ENCODE peak calls at places on chromosomes 7 and 10, in five cellular contexts. N, I, W, H and V are unnamed samples.

GRCh38 chr7:5677538-5678294 is 103.7 kb downstream of the RNF216 start:
- DNase-seq in I (peak), N (peak), W (peak), H (peak), V (peak)

GRCh38 chr7:151537818-151538561 is 18.3 kb upstream of the RHEB start:
- DNase-seq in W (no peak), I (no peak), H (no peak), N (no peak), V (peak)

GRCh38 chr7:141562036-141562435 is 10.8 kb downstream of the AGK start:
- DNase-seq in W (no peak), H (no peak), N (no peak), I (no peak), V (no peak)

GRCh38 chr7:116145245-116145852 is 65.0 kb upstream of the TES start:
- DNase-seq in H (no peak), W (no peak), I (no peak), N (no peak), V (peak)

GRCh38 chr7:26122745-26123144 is 29.3 kb upstream of the NFE2L3 start:
- DNase-seq in H (no peak), N (no peak), W (no peak), I (no peak), V (no peak)

GRCh38 chr10:109987413-109987812 is 20.4 kb upstream of the ADD3 start:
- DNase-seq in W (no peak), I (no peak), N (peak), H (no peak), V (peak)

GRCh38 chr7:70553364-70553763 is 578.6 kb upstream of the GALNT17 start:
- DNase-seq in I (no peak), W (no peak), H (no peak), N (no peak), V (no peak)

GRCh38 chr7:130560972-130561371 is 69.1 kb downstream of the MEST start:
- DNase-seq in W (no peak), N (peak), I (peak), H (peak), V (peak)

GRCh38 chr10:119162121-119162520 is 3.4 kb downstream of the SFXN4 start:
- DNase-seq in N (no peak), W (no peak), H (no peak), I (no peak), V (no peak)

GRCh38 chr7:80346704-80347103 is 165.2 kb downstream of the GNAT3 start:
- DNase-seq in N (no peak), W (no peak), H (no peak), I (no peak), V (peak)

GRCh38 chr7:70872188-70872587 is 259.8 kb upstream of the GALNT17 start:
- DNase-seq in I (no peak), N (no peak), H (no peak), W (no peak), V (no peak)

GRCh38 chr10:89490589-89491335 is 44.6 kb downstream of the SLC16A12 start:
- DNase-seq in H (no peak), N (no peak), I (no peak), W (no peak), V (no peak)

GRCh38 chr7:125773113-125773800 is 843.6 kb upstream of the POT1 start:
- DNase-seq in H (no peak), W (peak), I (no peak), N (no peak), V (no peak)

GRCh38 chr10:63264852-63265617 is 131.9 kb downstream of the NRBF2 start:
- DNase-seq in W (no peak), N (peak), H (peak), I (peak), V (peak)

GRCh38 chr10:91034494-91035157 is 113.7 kb upstream of the ANKRD1 start:
- DNase-seq in W (no peak), N (peak), H (no peak), I (no peak), V (peak)

GRCh38 chr10:79488303-79488702 is 24.0 kb upstream of the EIF5AL1 start:
- DNase-seq in N (no peak), I (peak), W (no peak), H (no peak), V (peak)

GRCh38 chr10:98213740-98214139 is 54.3 kb downstream of the LOXL4 start:
- DNase-seq in N (no peak), I (no peak), W (no peak), H (no peak), V (no peak)

GRCh38 chr10:114643158-114643557 is 14.9 kb downstream of the ABLIM1 start:
- DNase-seq in I (no peak), W (no peak), N (no peak), H (no peak), V (no peak)

GRCh38 chr10:86300931-86301330 is 65.7 kb downstream of the GRID1 start:
- DNase-seq in I (no peak), N (no peak), W (no peak), H (no peak), V (no peak)

GRCh38 chr10:123100030-123100762 is 35.6 kb upstream of the HMX3 start:
- DNase-seq in N (no peak), I (peak), W (no peak), H (peak), V (peak)

GRCh38 chr10:31759124-31759798 is 169.4 kb downstream of the ARHGAP12 start:
- DNase-seq in N (peak), H (no peak), W (peak), I (peak), V (no peak)

GRCh38 chr7:151806938-151807775 is 69.8 kb downstream of the PRKAG2 start:
- DNase-seq in N (no peak), H (no peak), W (no peak), I (no peak), V (no peak)

GRCh38 chr7:148264933-148265557 is 325.5 kb upstream of the C7orf33 start:
- DNase-seq in N (peak), W (no peak), I (peak), H (peak), V (peak)

GRCh38 chr10:10540383-10540782 is 477.3 kb upstream of the CELF2 start:
- DNase-seq in I (no peak), W (no peak), H (no peak), N (no peak), V (peak)

DNA sequence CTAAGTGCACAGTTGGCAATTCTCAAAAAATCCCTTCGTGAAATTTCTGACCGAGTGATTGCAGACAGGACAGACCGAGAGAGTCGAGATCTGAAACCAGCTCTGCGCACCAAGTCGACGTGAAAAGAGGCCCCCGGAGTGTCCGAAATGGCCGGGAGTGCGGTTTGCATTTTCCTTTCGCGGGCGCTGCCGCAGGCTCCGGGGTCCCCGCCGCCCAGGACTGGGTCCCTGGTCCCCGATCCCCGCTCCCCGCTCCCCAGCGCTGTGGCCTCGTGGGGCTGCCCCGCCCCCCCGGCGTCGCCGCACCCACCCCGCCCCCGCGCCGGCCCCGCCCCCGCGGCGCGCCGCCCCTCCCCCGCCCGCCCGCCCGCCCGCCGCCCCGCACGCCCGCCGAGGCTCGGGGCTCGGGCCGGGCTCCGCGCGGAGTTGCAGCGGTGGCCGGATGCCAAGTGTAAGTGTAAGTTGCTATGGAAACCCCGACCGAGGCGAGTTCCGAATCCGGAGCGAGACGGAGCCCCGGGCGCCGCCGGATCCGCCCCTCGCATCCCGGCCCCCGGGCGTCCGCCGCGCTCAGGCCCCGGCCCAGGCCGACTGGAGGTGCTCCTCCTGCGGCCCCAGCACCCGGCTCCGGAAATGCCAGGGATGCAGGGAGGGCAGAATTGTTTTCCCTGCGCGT is 4.5 kb downstream of the BMI1 start:
- DNase-seq in N (peak), I (peak), W (peak), H (peak), V (peak)
- TF ChIP-seq USF2 in N (no peak), I (no peak), W (no peak), H (no peak), V (no peak)

DNA sequence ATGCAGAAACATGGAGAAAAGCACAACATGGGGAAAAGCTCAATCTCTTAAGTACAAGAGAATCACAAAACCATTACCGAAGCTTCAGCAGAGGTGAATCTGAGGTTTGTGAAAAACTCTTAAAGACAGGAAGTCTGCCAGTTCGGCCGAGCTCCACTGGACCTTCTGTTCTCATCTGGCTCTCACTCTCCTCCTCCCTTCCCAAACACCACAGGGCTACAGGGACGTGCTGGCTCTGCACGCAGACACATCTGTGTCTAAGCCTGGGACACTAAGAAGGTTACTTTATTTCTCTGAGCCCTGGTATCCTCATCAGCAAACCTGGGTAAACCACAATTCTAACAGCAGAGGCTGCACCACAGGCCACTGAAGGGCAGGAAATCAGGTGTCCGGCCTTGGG is 133.8 kb downstream of the COBL start:
- DNase-seq in H (no peak), N (no peak), W (no peak), I (no peak), V (no peak)
- TF ChIP-seq MAFK in H (no peak), N (no peak), W (no peak), I (no peak), V (no peak)

DNA sequence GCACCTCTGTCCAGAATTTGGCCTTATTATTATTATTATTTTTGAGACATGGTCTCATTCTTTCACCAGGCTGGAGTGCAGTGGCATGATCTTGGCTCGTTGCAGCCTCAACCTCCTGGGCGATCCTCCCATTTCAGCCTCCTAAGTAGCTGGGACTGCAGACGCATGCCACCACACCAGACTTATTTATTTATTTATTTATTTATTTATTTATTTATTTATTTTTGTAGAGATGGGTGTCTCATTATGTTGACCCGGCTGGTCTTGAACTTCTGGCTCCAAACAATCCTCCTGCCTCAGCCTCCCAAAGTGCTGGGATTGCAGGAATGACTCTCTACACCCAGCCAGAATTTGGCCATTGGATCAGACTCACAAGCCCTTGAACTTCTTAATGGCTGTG is 6.4 kb downstream of the BLNK start:
- DNase-seq in H (no peak), W (no peak), I (no peak), N (no peak), V (no peak)
- TF ChIP-seq USF2 in H (no peak), W (no peak), I (no peak), N (no peak), V (no peak)

DNA sequence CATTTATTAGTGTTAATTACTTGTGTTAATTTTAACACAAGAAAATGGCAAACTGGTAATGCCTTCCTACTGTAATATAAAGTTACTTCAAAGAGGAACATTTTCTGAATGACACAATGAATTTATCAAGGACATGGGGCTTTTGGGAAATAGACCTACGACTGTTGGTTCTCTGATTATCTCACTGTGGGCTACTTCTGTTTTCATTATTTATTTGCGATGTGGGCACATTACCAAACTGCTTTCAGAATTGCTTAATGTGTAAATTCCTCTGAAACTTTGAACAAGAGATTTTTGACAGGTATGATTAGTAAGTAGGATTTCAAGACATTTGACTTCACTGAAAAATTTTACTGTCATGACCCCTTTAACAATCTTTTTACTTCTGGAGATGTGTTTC is 535.6 kb downstream of the CNTNAP2 start:
- DNase-seq in N (no peak), I (no peak), W (no peak), H (no peak), V (no peak)
- TF ChIP-seq MAFK in N (no peak), I (no peak), W (no peak), H (no peak), V (no peak)

DNA sequence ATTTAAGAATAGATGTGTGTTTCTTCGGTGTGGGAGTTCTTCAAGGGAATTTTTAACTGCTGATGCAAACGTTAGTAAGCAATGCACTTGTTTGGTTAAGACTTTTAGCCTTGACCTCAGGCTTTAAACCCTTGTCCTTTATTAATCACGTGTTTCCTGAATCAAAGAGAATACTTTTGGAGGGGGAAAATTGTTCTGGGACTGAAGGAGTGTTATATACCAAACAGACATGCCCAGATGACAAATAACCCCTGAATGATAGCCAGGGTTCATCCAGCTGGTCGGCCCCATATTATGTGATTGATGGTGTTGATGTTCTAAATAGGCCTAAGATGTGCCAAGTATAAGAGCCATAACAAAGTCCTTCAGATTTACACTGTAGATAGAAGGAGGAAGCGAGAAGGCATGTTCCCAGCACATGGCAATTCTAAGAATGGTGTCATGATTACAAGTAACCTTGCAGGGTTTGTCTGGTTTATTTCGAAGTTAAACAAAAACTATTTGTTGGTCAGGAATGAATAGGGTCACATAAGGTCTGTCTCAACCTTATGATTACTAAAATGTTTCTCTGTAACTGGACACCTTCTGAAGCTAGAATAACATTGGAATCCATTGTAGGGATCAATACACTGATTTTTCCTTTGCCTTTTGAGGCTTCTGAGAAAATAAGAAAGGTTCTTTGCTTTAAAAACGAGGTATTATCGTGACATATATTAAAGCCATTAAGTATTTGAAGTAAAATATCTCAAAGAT is 124.2 kb upstream of the SEM1 start:
- DNase-seq in W (no peak), N (peak), H (no peak), I (no peak), V (no peak)
- TF ChIP-seq USF2 in W (no peak), N (no peak), H (no peak), I (no peak), V (no peak)